ENCODE peak calls at places on chromosomes 2 and 18, in seven cellular contexts. One of them, this sample, is unnamed.

GRCh38 chr18:6763524-6763923 is 34.0 kb downstream of the ARHGAP28 start:
- DNase-seq in neural progenitor cell: no peak
- DNase-seq in nephron progenitor cell: no peak
- DNase-seq in WERI-Rb-1: no peak
- DNase-seq in cardiac fibroblast: no peak
- DNase-seq in GM06990: no peak
- DNase-seq in glutamatergic neuron: no peak
- DNase-seq in this sample: no peak

GRCh38 chr2:26011990-26012856 is 21.7 kb upstream of the RAB10 start:
- DNase-seq in neural progenitor cell: peak; percentile 91
- DNase-seq in nephron progenitor cell: no peak
- DNase-seq in WERI-Rb-1: peak; percentile 88
- DNase-seq in cardiac fibroblast: peak; percentile 54
- DNase-seq in GM06990: no peak
- DNase-seq in glutamatergic neuron: no peak
- DNase-seq in this sample: no peak

GRCh38 chr2:128563348-128563687 is 244.7 kb upstream of the HS6ST1 start:
- DNase-seq in neural progenitor cell: no peak
- DNase-seq in nephron progenitor cell: no peak
- DNase-seq in WERI-Rb-1: no peak
- DNase-seq in cardiac fibroblast: peak; percentile 86
- DNase-seq in GM06990: no peak
- DNase-seq in glutamatergic neuron: no peak
- DNase-seq in this sample: no peak

GRCh38 chr2:75155115-75155514 is 44.2 kb downstream of the TACR1 start:
- DNase-seq in neural progenitor cell: no peak
- DNase-seq in nephron progenitor cell: no peak
- DNase-seq in WERI-Rb-1: no peak
- DNase-seq in cardiac fibroblast: no peak
- DNase-seq in GM06990: no peak
- DNase-seq in glutamatergic neuron: no peak
- DNase-seq in this sample: no peak

GRCh38 chr2:19300961-19301360 is 57.5 kb downstream of the OSR1 start:
- DNase-seq in neural progenitor cell: no peak
- DNase-seq in nephron progenitor cell: no peak
- DNase-seq in WERI-Rb-1: no peak
- DNase-seq in cardiac fibroblast: peak; percentile 23
- DNase-seq in GM06990: no peak
- DNase-seq in glutamatergic neuron: no peak
- DNase-seq in this sample: no peak

GRCh38 chr18:43789234-43790000 is 512.1 kb upstream of the SYT4 start:
- DNase-seq in neural progenitor cell: peak; percentile 23
- DNase-seq in nephron progenitor cell: peak; percentile 10
- DNase-seq in WERI-Rb-1: no peak
- DNase-seq in cardiac fibroblast: peak; percentile 30
- DNase-seq in GM06990: no peak
- DNase-seq in glutamatergic neuron: no peak
- DNase-seq in this sample: no peak

GRCh38 chr18:3305354-3305762 is 43.4 kb downstream of the MYL12B start:
- DNase-seq in neural progenitor cell: no peak
- DNase-seq in nephron progenitor cell: no peak
- DNase-seq in WERI-Rb-1: no peak
- DNase-seq in cardiac fibroblast: peak; percentile 98
- DNase-seq in GM06990: no peak
- DNase-seq in glutamatergic neuron: no peak
- DNase-seq in this sample: no peak

GRCh38 chr2:38077431-38077769 is 1.4 kb upstream of the CYP1B1 start:
- DNase-seq in neural progenitor cell: no peak
- DNase-seq in nephron progenitor cell: no peak
- DNase-seq in WERI-Rb-1: no peak
- DNase-seq in cardiac fibroblast: no peak
- DNase-seq in GM06990: no peak
- DNase-seq in glutamatergic neuron: no peak
- DNase-seq in this sample: no peak

GRCh38 chr18:76610933-76611749 is 116.1 kb upstream of the ZNF516 start:
- DNase-seq in neural progenitor cell: no peak
- DNase-seq in nephron progenitor cell: no peak
- DNase-seq in WERI-Rb-1: no peak
- DNase-seq in cardiac fibroblast: peak; percentile 60
- DNase-seq in GM06990: no peak
- DNase-seq in glutamatergic neuron: no peak
- DNase-seq in this sample: no peak

DNA sequence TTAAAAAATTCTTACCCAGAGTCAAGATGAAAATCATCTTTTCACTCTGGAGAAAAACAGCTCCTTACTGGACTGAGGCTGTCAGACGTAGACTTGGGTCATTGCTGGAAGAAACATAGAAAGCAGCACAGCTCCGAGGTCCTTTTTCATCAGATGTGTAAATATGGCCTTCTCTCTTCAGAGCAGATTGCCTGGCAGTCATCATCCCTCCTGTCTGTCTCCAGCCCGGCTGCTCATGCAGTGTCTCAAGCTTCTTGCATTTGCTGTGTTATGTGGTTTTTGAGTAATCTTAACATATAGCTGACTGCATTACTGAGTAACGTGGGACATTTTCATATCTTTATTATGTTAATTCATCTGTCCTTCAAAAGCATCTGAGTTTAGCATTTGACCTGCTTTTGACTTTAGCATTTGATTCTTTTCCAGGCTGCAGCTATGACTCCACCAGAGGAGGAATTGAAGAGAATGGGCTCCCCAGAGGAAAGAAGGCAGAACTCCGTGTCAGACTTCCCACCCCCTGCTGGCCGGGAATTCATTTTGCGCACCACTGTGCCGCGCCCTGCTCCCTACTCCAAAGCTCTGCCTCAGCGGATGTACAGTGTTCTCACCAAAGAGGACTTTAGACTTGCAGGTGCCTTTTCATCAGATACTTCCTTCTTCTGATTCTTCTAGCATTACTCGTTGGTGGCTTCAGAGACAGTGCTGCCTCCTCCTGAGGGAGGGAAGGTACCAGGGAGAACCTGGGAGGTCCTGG is 116.2 kb downstream of the RAB3GAP1 start:
- DNase-seq in neural progenitor cell: no peak
- DNase-seq in nephron progenitor cell: no peak
- DNase-seq in WERI-Rb-1: no peak
- DNase-seq in cardiac fibroblast: no peak
- DNase-seq in GM06990: no peak
- DNase-seq in glutamatergic neuron: peak; percentile 52
- DNase-seq in this sample: no peak
- TF ChIP-seq CTCF in neural progenitor cell: peak; percentile 6
- TF ChIP-seq CTCF in nephron progenitor cell: no peak
- TF ChIP-seq CTCF in WERI-Rb-1: peak; percentile 9
- TF ChIP-seq CTCF in cardiac fibroblast: no peak
- TF ChIP-seq CTCF in GM06990: no peak
- TF ChIP-seq CTCF in glutamatergic neuron: peak; percentile 49
- TF ChIP-seq CTCF in this sample: no peak

DNA sequence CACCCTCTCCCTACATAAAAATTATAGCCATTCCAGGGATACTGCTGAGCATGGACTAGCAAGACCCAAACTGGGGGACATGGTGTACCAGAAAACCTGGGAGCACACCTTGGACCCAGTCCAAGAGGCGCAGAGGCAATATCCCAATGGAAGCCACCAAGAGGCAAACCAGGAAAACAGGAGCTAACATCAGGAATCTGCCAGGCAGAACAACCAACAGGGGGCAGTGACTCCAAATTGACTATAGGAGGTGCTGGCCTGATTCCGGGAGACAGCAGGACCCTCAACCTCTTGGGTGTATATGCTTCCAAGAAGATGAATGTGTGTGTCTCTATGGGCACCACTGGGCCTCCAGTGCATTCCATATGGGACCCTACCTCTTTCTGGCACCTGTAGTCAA is 172.7 kb upstream of the ARL4C start:
- DNase-seq in neural progenitor cell: peak; percentile 48
- DNase-seq in nephron progenitor cell: no peak
- DNase-seq in WERI-Rb-1: peak; percentile 33
- DNase-seq in cardiac fibroblast: no peak
- DNase-seq in GM06990: no peak
- DNase-seq in glutamatergic neuron: no peak
- DNase-seq in this sample: no peak
- TF ChIP-seq CTCF in neural progenitor cell: peak; percentile 56
- TF ChIP-seq CTCF in nephron progenitor cell: no peak
- TF ChIP-seq CTCF in WERI-Rb-1: peak; percentile 64
- TF ChIP-seq CTCF in cardiac fibroblast: peak; percentile 20
- TF ChIP-seq CTCF in GM06990: no peak
- TF ChIP-seq CTCF in glutamatergic neuron: peak; percentile 31
- TF ChIP-seq CTCF in this sample: no peak

DNA sequence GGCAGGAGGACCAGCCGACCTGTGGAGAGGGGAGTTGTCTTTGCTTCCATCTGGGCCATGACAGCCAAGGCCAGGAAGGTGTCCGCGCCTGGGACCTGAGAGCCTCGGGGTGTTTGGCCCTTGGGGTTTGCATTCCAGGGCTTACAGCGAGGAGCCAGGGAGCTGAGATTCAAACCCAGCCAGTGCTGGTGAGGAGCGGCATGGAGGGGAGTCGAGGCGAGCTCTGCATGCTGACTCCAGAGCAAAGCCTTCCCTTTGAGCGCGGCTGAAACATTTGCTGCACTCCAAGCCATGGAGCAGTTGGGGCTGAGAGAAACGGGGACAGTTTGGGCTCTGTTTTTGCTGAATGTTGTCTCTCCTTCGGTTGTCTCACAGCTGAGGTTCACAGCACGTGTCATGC is 77.4 kb downstream of the TWIST2 start:
- DNase-seq in neural progenitor cell: no peak
- DNase-seq in nephron progenitor cell: no peak
- DNase-seq in WERI-Rb-1: no peak
- DNase-seq in cardiac fibroblast: no peak
- DNase-seq in GM06990: no peak
- DNase-seq in glutamatergic neuron: no peak
- DNase-seq in this sample: no peak
- TF ChIP-seq CTCF in neural progenitor cell: no peak
- TF ChIP-seq CTCF in nephron progenitor cell: no peak
- TF ChIP-seq CTCF in WERI-Rb-1: no peak
- TF ChIP-seq CTCF in cardiac fibroblast: no peak
- TF ChIP-seq CTCF in GM06990: no peak
- TF ChIP-seq CTCF in glutamatergic neuron: no peak
- TF ChIP-seq CTCF in this sample: no peak

GRCh38 chr2:11831415-11831814 is 85.0 kb downstream of the LPIN1 start:
- DNase-seq in neural progenitor cell: no peak
- DNase-seq in nephron progenitor cell: no peak
- DNase-seq in WERI-Rb-1: no peak
- DNase-seq in cardiac fibroblast: no peak
- DNase-seq in GM06990: no peak
- DNase-seq in glutamatergic neuron: no peak
- DNase-seq in this sample: no peak

GRCh38 chr2:11829324-11829946 is 83.0 kb downstream of the LPIN1 start:
- DNase-seq in neural progenitor cell: peak; percentile 85
- DNase-seq in nephron progenitor cell: peak; percentile 77
- DNase-seq in WERI-Rb-1: peak; percentile 80
- DNase-seq in cardiac fibroblast: peak; percentile 74
- DNase-seq in GM06990: peak; percentile 78
- DNase-seq in glutamatergic neuron: peak; percentile 79
- DNase-seq in this sample: no peak

GRCh38 chr2:11828933-11829323 is 82.5 kb downstream of the LPIN1 start:
- DNase-seq in neural progenitor cell: no peak
- DNase-seq in nephron progenitor cell: no peak
- DNase-seq in WERI-Rb-1: no peak
- DNase-seq in cardiac fibroblast: no peak
- DNase-seq in GM06990: no peak
- DNase-seq in glutamatergic neuron: no peak
- DNase-seq in this sample: no peak

GRCh38 chr2:11830708-11831301 is 84.4 kb downstream of the LPIN1 start:
- DNase-seq in neural progenitor cell: no peak
- DNase-seq in nephron progenitor cell: no peak
- DNase-seq in WERI-Rb-1: no peak
- DNase-seq in cardiac fibroblast: peak; percentile 6
- DNase-seq in GM06990: no peak
- DNase-seq in glutamatergic neuron: no peak
- DNase-seq in this sample: no peak

GRCh38 chr2:11829947-11830707 is 83.7 kb downstream of the LPIN1 start:
- DNase-seq in neural progenitor cell: peak; percentile 90
- DNase-seq in nephron progenitor cell: peak; percentile 71
- DNase-seq in WERI-Rb-1: peak; percentile 88
- DNase-seq in cardiac fibroblast: peak; percentile 98
- DNase-seq in GM06990: peak; percentile 80
- DNase-seq in glutamatergic neuron: peak; percentile 66
- DNase-seq in this sample: no peak
- TF ChIP-seq CTCF in neural progenitor cell: peak; percentile 59
- TF ChIP-seq CTCF in nephron progenitor cell: peak; percentile 19
- TF ChIP-seq CTCF in WERI-Rb-1: peak; percentile 86
- TF ChIP-seq CTCF in cardiac fibroblast: peak; percentile 42
- TF ChIP-seq CTCF in GM06990: peak; percentile 20
- TF ChIP-seq CTCF in glutamatergic neuron: no peak
- TF ChIP-seq CTCF in this sample: no peak

GRCh38 chr2:204268458-204268857 is 276.8 kb upstream of the PARD3B start:
- DNase-seq in neural progenitor cell: no peak
- DNase-seq in nephron progenitor cell: no peak
- DNase-seq in WERI-Rb-1: no peak
- DNase-seq in cardiac fibroblast: peak; percentile 9
- DNase-seq in GM06990: no peak
- DNase-seq in glutamatergic neuron: no peak
- DNase-seq in this sample: no peak
- TF ChIP-seq CTCF in neural progenitor cell: peak; percentile 31
- TF ChIP-seq CTCF in nephron progenitor cell: no peak
- TF ChIP-seq CTCF in WERI-Rb-1: no peak
- TF ChIP-seq CTCF in cardiac fibroblast: no peak
- TF ChIP-seq CTCF in GM06990: no peak
- TF ChIP-seq CTCF in glutamatergic neuron: no peak
- TF ChIP-seq CTCF in this sample: no peak

GRCh38 chr2:171447675-171448074 is 13.6 kb downstream of the DCAF17 start:
- DNase-seq in neural progenitor cell: no peak
- DNase-seq in nephron progenitor cell: no peak
- DNase-seq in WERI-Rb-1: no peak
- DNase-seq in cardiac fibroblast: peak; percentile 4
- DNase-seq in GM06990: no peak
- DNase-seq in glutamatergic neuron: no peak
- DNase-seq in this sample: no peak
- TF ChIP-seq CTCF in neural progenitor cell: peak; percentile 27
- TF ChIP-seq CTCF in nephron progenitor cell: no peak
- TF ChIP-seq CTCF in WERI-Rb-1: peak; percentile 19
- TF ChIP-seq CTCF in cardiac fibroblast: no peak
- TF ChIP-seq CTCF in GM06990: no peak
- TF ChIP-seq CTCF in glutamatergic neuron: no peak
- TF ChIP-seq CTCF in this sample: no peak

GRCh38 chr2:218010116-218010837 is 7.5 kb upstream of the TNS1 start:
- DNase-seq in neural progenitor cell: peak; percentile 72
- DNase-seq in nephron progenitor cell: peak; percentile 73
- DNase-seq in WERI-Rb-1: peak; percentile 57
- DNase-seq in cardiac fibroblast: peak; percentile 33
- DNase-seq in GM06990: no peak
- DNase-seq in glutamatergic neuron: peak; percentile 53
- DNase-seq in this sample: no peak
- TF ChIP-seq CTCF in neural progenitor cell: peak; percentile 53
- TF ChIP-seq CTCF in nephron progenitor cell: peak; percentile 30
- TF ChIP-seq CTCF in WERI-Rb-1: peak; percentile 58
- TF ChIP-seq CTCF in cardiac fibroblast: peak; percentile 38
- TF ChIP-seq CTCF in GM06990: peak; percentile 41
- TF ChIP-seq CTCF in glutamatergic neuron: peak; percentile 30
- TF ChIP-seq CTCF in this sample: no peak

This sample was measured in omental fat pad.